ENCODE peak calls at places on chromosomes 4 and X, in eight cellular contexts. A is hepatocyte, M is lower leg skin, G is suprapubic skin, D is A549, Y is choroid plexus epithelial cell, L is HFFc6, F is fibroblast of the aortic adventitia. U is an unnamed sample.
A peak's percentile ranks its signal among the peaks of the same experiment; 100 is the strongest.

GRCh38 chrX:31593353-31593752 is 521.5 kb upstream of the FTHL17 start:
- DNase-seq in A (no peak), G (no peak), L (no peak), D (no peak), M (no peak), Y (peak; percentile 37), F (no peak), U (no peak)

GRCh38 chrX:130637591-130637990 is 235.8 kb downstream of the RBMX2 start:
- DNase-seq in G (no peak), F (peak; percentile 31), Y (peak; percentile 77), A (no peak), L (no peak), M (no peak), D (no peak), U (no peak)

GRCh38 chr4:151690884-151691283 is 69.9 kb downstream of the GATB start:
- DNase-seq in M (no peak), L (peak; percentile 23), F (peak; percentile 75), Y (no peak), A (no peak), G (no peak), D (no peak), U (no peak)

GRCh38 chrX:124506031-124506430 is 159.7 kb downstream of the SH2D1A start:
- DNase-seq in F (no peak), D (no peak), Y (no peak), L (no peak), A (no peak), M (no peak), G (no peak), U (no peak)

GRCh38 chr4:136637071-136637777 is 895.1 kb downstream of the PCDH18 start:
- DNase-seq in D (peak; percentile 11), Y (peak; percentile 51), G (no peak), F (peak; percentile 6), L (no peak), A (peak; percentile 36), M (no peak), U (no peak)

GRCh38 chr4:156923525-156923924 is 48.1 kb downstream of the PDGFC start:
- DNase-seq in D (no peak), F (no peak), Y (no peak), G (no peak), L (no peak), M (no peak), A (no peak), U (no peak)

GRCh38 chr4:73815145-73815544 is 21.3 kb upstream of the CXCL6 start:
- DNase-seq in L (no peak), D (no peak), Y (peak; percentile 63), A (no peak), F (no peak), M (no peak), G (no peak), U (no peak)

GRCh38 chr4:73067971-73068394 is 1.5 kb downstream of the COX18 start:
- DNase-seq in A (no peak), M (no peak), F (no peak), D (no peak), G (no peak), L (no peak), Y (peak; percentile 18), U (no peak)

GRCh38 chr4:185839770-185840169 is 27.8 kb upstream of the SORBS2 start:
- DNase-seq in L (no peak), M (no peak), A (peak; percentile 53), G (no peak), F (no peak), Y (peak; percentile 85), D (no peak), U (no peak)

GRCh38 chr4:53075162-53075785 is 213.2 kb downstream of the RASL11B start:
- DNase-seq in M (no peak), G (no peak), A (no peak), F (no peak), D (no peak), L (no peak), Y (no peak), U (no peak)

GRCh38 chrX:154125356-154126040 is 18.5 kb upstream of the OPN1LW start:
- DNase-seq in F (no peak), D (no peak), G (no peak), M (no peak), Y (no peak), L (no peak), A (no peak), U (no peak)

GRCh38 chr4:70556856-70557255 is 35.2 kb upstream of the AMBN start:
- DNase-seq in M (no peak), D (no peak), F (peak; percentile 49), G (no peak), L (no peak), A (no peak), Y (peak; percentile 15), U (no peak)

GRCh38 chrX:123331859-123332258 is 147.8 kb downstream of the GRIA3 start:
- DNase-seq in A (no peak), L (no peak), F (no peak), Y (no peak), G (no peak), M (no peak), D (no peak), U (no peak)

GRCh38 chr4:180333156-180333555 is 1910.0 kb upstream of the TENM3 start:
- DNase-seq in A (no peak), L (no peak), F (no peak), G (no peak), Y (no peak), M (no peak), D (no peak), U (no peak)

GRCh38 chrX:83658731-83659130 is 150.6 kb downstream of the POU3F4 start:
- DNase-seq in F (no peak), G (no peak), Y (no peak), A (no peak), L (no peak), M (no peak), D (peak; percentile 0), U (no peak)

GRCh38 chrX:2572740-2573139 is 72.0 kb upstream of the DHRSX start:
- DNase-seq in M (no peak), F (no peak), Y (peak; percentile 80), G (no peak), A (no peak), L (no peak), D (peak; percentile 70), U (no peak)

GRCh38 chr4:141220655-141221605 is at the start of gene ZNF330:
- DNase-seq in L (peak; percentile 89), Y (peak; percentile 94), F (peak; percentile 94), D (peak; percentile 90), G (peak; percentile 93), M (peak; percentile 86), A (peak; percentile 96), U (peak; percentile 94)

GRCh38 chr4:140789752-140790151 is 33.6 kb upstream of the TBC1D9 start:
- DNase-seq in F (peak; percentile 37), A (no peak), L (no peak), G (no peak), M (no peak), Y (peak; percentile 13), D (no peak), U (no peak)

DNA sequence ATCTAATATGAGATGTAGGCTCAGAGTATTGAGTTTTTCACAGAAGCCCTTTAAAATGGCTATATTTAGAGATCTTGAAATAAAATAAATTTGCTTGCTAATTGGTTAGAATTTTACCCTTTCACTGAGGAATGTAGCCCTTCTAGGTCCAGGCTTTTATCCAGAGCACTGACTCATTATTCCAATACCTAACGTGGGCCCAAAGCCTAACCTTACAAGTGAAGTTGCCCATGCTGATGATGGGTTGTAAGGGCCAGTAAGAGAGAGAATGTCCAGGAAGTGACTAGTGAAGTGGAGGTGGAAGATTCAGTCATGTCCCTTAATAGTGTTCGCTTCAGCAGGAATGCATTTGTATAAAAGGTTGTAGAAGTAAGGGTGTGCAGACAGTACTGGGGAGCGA is 155.9 kb downstream of the STIM2 start:
- DNase-seq in A (no peak), Y (no peak), L (no peak), M (no peak), F (peak; percentile 37), D (no peak), G (no peak), U (no peak)
- TF ChIP-seq CTCF in A (no peak), Y (no peak), L (no peak), M (no peak), F (no peak), D (no peak), G (no peak), U (no peak)

DNA sequence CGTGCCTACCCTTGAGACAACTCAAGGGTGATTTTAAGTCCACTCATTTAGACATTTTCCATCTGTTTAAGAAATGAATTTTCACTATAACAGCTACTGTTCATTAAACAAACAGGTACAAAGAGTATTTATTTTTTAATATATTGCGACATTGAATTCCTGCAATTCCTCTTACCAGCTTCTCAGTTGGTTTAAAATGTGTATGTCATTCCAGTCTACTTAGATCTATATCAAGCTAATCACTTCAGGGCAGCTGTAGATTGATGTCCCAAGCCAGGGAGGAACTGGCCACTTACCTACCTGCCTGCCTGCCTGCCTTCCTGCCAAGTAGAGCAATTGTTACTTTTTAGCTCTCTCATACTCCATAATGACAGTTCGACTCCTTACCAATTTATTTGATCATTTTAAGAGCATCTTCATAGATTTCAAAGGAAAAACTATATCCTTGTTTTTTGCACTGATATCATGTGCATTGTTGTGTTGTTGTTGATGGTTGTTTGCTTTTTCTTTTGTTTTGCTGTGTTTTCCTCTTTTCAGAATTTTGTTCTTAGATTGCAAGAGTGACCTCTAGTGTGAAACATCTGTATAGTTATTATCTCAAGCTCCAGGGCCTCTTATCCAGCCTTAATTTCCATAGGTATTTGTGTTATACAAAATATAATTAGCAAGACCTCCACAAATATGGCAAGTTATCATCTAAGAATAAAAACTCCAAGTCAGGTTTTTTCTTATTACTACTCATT is 120.9 kb upstream of the NRK start:
- DNase-seq in D (no peak), F (peak; percentile 6), G (no peak), L (peak; percentile 3), A (no peak), Y (peak; percentile 38), M (no peak), U (no peak)
- TF ChIP-seq CTCF in D (no peak), F (peak; percentile 26), G (no peak), L (peak; percentile 49), A (peak; percentile 32), Y (peak; percentile 31), M (no peak), U (no peak)

GRCh38 chr4:82803746-82804145 is 5.2 kb upstream of the SCD5 start:
- DNase-seq in G (no peak), M (no peak), Y (no peak), A (no peak), L (no peak), F (no peak), D (no peak), U (no peak)

GRCh38 chr4:82799006-82799881 is 648 bp upstream of the SCD5 start:
- DNase-seq in D (no peak), G (no peak), M (no peak), A (no peak), F (peak; percentile 17), L (no peak), Y (no peak), U (no peak)

GRCh38 chr4:82798168-82799005 is at the start of gene SCD5:
- DNase-seq in A (peak; percentile 80), M (peak; percentile 30), G (peak; percentile 72), Y (peak; percentile 75), D (peak; percentile 53), F (peak; percentile 86), L (peak; percentile 65), U (no peak)

GRCh38 chr4:82802906-82803305 is 4.3 kb upstream of the SCD5 start:
- DNase-seq in A (no peak), M (no peak), Y (no peak), F (peak; percentile 34), L (no peak), D (no peak), G (no peak), U (no peak)

GRCh38 chr4:82801910-82802521 is 3.4 kb upstream of the SCD5 start:
- DNase-seq in F (peak; percentile 60), G (no peak), M (no peak), D (peak; percentile 33), A (no peak), L (no peak), Y (peak; percentile 72), U (no peak)
- TF ChIP-seq CTCF in F (peak; percentile 61), G (no peak), M (no peak), D (peak; percentile 52), A (peak; percentile 49), L (peak; percentile 75), Y (peak; percentile 65), U (no peak)

GRCh38 chr4:139704915-139705485 is 39.4 kb downstream of the MGST2 start:
- DNase-seq in M (no peak), Y (peak; percentile 41), G (no peak), L (peak; percentile 4), F (peak; percentile 27), D (peak; percentile 41), A (no peak), U (no peak)
- TF ChIP-seq CTCF in M (no peak), Y (peak; percentile 45), G (no peak), L (peak; percentile 52), F (no peak), D (no peak), A (peak; percentile 10), U (no peak)

U was measured in omental fat pad.